ENCODE peak calls at places on chromosomes 13 and 19, in nine cellular contexts. Y is aorta; S is kidney epithelial cell; R is astrocyte of the cerebellum; O is H1; X is CD8-positive, alpha-beta memory T cell; Z is epithelial cell of esophagus; K is esophagus squamous epithelium; G is lower leg skin. P is an unnamed sample.

GRCh38 chr19:13463296-13463695 is 43.0 kb downstream of the CACNA1A start:
- DNase-seq in Y (no peak), S (no peak), R (no peak), O (peak), X (no peak), Z (peak), K (no peak), G (no peak), P (no peak)

GRCh38 chr19:35904312-35905068 is 2.2 kb downstream of the HCST start:
- DNase-seq in Y (no peak), S (no peak), R (no peak), O (no peak), X (no peak), Z (no peak), K (no peak), G (no peak), P (no peak)

GRCh38 chr13:112545866-112546265 is 42.1 kb downstream of the TUBGCP3 start:
- DNase-seq in Y (no peak), S (peak), R (peak), O (no peak), X (no peak), Z (peak), K (no peak), G (no peak), P (no peak)

GRCh38 chr13:25300861-25301346 is 521 bp upstream of the NUP58 start:
- DNase-seq in Y (peak), S (no peak), R (no peak), O (no peak), X (peak), Z (no peak), K (no peak), G (no peak), P (no peak)

GRCh38 chr13:83216521-83217245 is 665.6 kb downstream of the SLITRK1 start:
- DNase-seq in Y (no peak), S (no peak), R (no peak), O (no peak), X (no peak), Z (no peak), K (no peak), G (no peak), P (no peak)

GRCh38 chr13:93217701-93218100 is 8.9 kb upstream of the GPC6 start:
- DNase-seq in Y (no peak), S (no peak), R (no peak), O (no peak), X (no peak), Z (peak), K (no peak), G (no peak), P (no peak)

GRCh38 chr19:19510432-19510831 is 4.9 kb downstream of the TSSK6 start:
- DNase-seq in Y (no peak), S (no peak), R (no peak), O (no peak), X (no peak), Z (peak), K (no peak), G (no peak), P (no peak)

GRCh38 chr19:10855879-10856522 is 7.8 kb downstream of the C19orf38 start:
- DNase-seq in Y (no peak), S (no peak), R (no peak), O (peak), X (no peak), Z (peak), K (no peak), G (no peak), P (no peak)

GRCh38 chr19:21587117-21587461 is 81.7 kb downstream of the ZNF429 start:
- DNase-seq in Y (no peak), S (no peak), R (no peak), O (no peak), X (no peak), Z (no peak), K (no peak), G (no peak), P (no peak)

GRCh38 chr19:39082745-39083598 is 1.2 kb upstream of the ACP7 start:
- DNase-seq in Y (no peak), S (no peak), R (no peak), O (no peak), X (no peak), Z (peak), K (no peak), G (no peak), P (no peak)

GRCh38 chr13:26591672-26592071 is 34.2 kb downstream of the WASF3 start:
- DNase-seq in Y (no peak), S (no peak), R (no peak), O (no peak), X (no peak), Z (no peak), K (no peak), G (no peak), P (no peak)

GRCh38 chr13:29676941-29677452 is 81.5 kb upstream of the SLC7A1 start:
- DNase-seq in Y (no peak), S (no peak), R (no peak), O (no peak), X (no peak), Z (peak), K (no peak), G (no peak), P (no peak)

GRCh38 chr13:94920578-94920977 is 208.2 kb upstream of the SOX21 start:
- DNase-seq in Y (no peak), S (no peak), R (no peak), O (no peak), X (no peak), Z (no peak), K (no peak), G (no peak), P (no peak)

GRCh38 chr19:7698583-7698982 is 3.3 kb downstream of the FCER2 start:
- DNase-seq in Y (no peak), S (no peak), R (no peak), O (no peak), X (no peak), Z (no peak), K (no peak), G (no peak), P (no peak)

GRCh38 chr19:56015756-56016155 is 29.2 kb downstream of the NLRP5 start:
- DNase-seq in Y (no peak), S (no peak), R (no peak), O (no peak), X (no peak), Z (no peak), K (no peak), G (no peak), P (no peak)

GRCh38 chr13:26760835-26761582 is 423 bp upstream of the GPR12 start:
- DNase-seq in Y (no peak), S (no peak), R (no peak), O (no peak), X (no peak), Z (no peak), K (no peak), G (no peak), P (no peak)

GRCh38 chr19:58328999-58329398 is 2.2 kb downstream of the ZSCAN22 start:
- DNase-seq in Y (no peak), S (no peak), R (no peak), O (peak), X (no peak), Z (no peak), K (no peak), G (no peak), P (no peak)

GRCh38 chr13:26051231-26052135 is at the start of gene SHISA2:
- DNase-seq in Y (peak), S (no peak), R (peak), O (peak), X (no peak), Z (peak), K (no peak), G (no peak), P (no peak)

GRCh38 chr13:29543230-29544215 is 52.0 kb downstream of the SLC7A1 start:
- DNase-seq in Y (no peak), S (peak), R (no peak), O (no peak), X (no peak), Z (peak), K (no peak), G (no peak), P (no peak)

GRCh38 chr13:110023729-110024645 is 237.6 kb upstream of the IRS2 start:
- DNase-seq in Y (peak), S (no peak), R (no peak), O (no peak), X (no peak), Z (no peak), K (no peak), G (no peak), P (peak)

GRCh38 chr13:94217370-94217769 is 262.1 kb downstream of the DCT start:
- DNase-seq in Y (no peak), S (no peak), R (no peak), O (no peak), X (no peak), Z (no peak), K (no peak), G (no peak), P (no peak)

GRCh38 chr13:50129065-50129922 is 114.0 kb downstream of the KCNRG start:
- DNase-seq in Y (peak), S (no peak), R (no peak), O (peak), X (no peak), Z (no peak), K (no peak), G (no peak), P (peak)

GRCh38 chr13:42532561-42533335 is 41.2 kb upstream of the TNFSF11 start:
- DNase-seq in Y (no peak), S (no peak), R (no peak), O (no peak), X (no peak), Z (no peak), K (no peak), G (no peak), P (no peak)

GRCh38 chr19:5219551-5220304 is 120.9 kb downstream of the PTPRS start:
- DNase-seq in Y (no peak), S (no peak), R (no peak), O (no peak), X (no peak), Z (no peak), K (no peak), G (no peak), P (no peak)

GRCh38 chr13:110108348-110109139 is 198.4 kb downstream of the COL4A1 start:
- DNase-seq in Y (peak), S (peak), R (peak), O (no peak), X (no peak), Z (peak), K (no peak), G (peak), P (peak)

GRCh38 chr13:91228083-91228482 is 119.4 kb upstream of the MIR17HG start:
- DNase-seq in Y (no peak), S (no peak), R (no peak), O (no peak), X (no peak), Z (no peak), K (no peak), G (no peak), P (no peak)

GRCh38 chr13:51331354-51331861 is 8.1 kb upstream of the SERPINE3 start:
- DNase-seq in Y (no peak), S (no peak), R (no peak), O (peak), X (no peak), Z (no peak), K (no peak), G (no peak), P (no peak)

GRCh38 chr19:35546532-35546931 is 1.1 kb downstream of the TMEM147 start:
- DNase-seq in Y (no peak), S (no peak), R (no peak), O (no peak), X (no peak), Z (no peak), K (no peak), G (no peak), P (no peak)

GRCh38 chr13:28100149-28101121 is at the start of gene FLT3:
- DNase-seq in Y (no peak), S (no peak), R (no peak), O (peak), X (no peak), Z (peak), K (no peak), G (no peak), P (no peak)

GRCh38 chr13:107866007-107866665 is 349.2 kb downstream of the LIG4 start:
- DNase-seq in Y (no peak), S (no peak), R (no peak), O (peak), X (no peak), Z (no peak), K (no peak), G (no peak), P (no peak)
- H3K4me3 ChIP-seq in Y (no peak), S (peak), R (peak), O (peak), X (no peak), Z (no peak), K (peak), G (no peak), P (peak)

DNA sequence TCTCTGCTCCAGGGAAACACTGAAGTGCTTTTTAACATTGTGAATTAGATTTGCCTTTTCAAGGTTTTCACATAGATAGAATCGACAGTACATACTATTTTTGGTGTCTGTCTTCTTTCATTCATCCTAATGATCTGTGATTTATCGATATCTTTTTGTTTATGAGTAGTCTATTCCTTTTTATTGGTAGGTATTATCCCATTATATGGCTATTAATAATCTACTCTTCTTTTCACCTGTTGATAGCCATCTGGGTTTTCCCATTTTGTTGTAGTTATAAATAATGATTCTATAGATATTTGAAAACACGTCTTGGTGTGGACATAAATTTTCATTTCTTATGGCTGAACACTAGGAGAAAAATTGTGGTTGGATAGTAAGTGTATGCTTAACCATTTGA is 262.6 kb downstream of the MAB21L1 start:
- DNase-seq in Y (no peak), S (no peak), R (no peak), O (no peak), X (no peak), Z (no peak), K (no peak), G (no peak), P (no peak)
- H3K4me3 ChIP-seq in Y (no peak), S (no peak), R (no peak), O (no peak), X (no peak), Z (no peak), K (no peak), G (no peak), P (no peak)

DNA sequence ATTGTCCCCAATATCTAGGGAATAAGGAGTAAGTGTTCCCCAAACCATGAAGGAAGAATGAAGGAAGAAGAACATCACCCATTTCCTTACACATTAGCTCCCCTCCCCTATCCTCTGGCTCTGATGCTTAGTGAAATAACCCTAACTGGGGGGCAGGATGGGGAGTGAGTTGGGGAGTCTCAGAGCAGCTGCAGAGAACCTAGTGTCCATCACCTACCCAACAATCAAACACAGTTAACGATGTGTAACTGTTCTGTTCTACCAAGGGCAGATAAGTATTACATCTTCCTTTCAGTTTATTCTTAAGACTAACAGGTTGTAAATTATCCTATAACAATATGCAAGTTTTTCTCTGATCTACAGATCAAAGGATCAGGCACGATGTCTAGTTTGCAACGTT is 12.8 kb downstream of the ELF1 start:
- DNase-seq in Y (no peak), S (no peak), R (no peak), O (no peak), X (no peak), Z (no peak), K (no peak), G (no peak), P (no peak)
- H3K4me3 ChIP-seq in Y (no peak), S (no peak), R (no peak), O (no peak), X (peak), Z (no peak), K (no peak), G (no peak), P (no peak)

GRCh38 chr19:54905411-54905810 is 537 bp upstream of the NCR1 start:
- DNase-seq in Y (no peak), S (no peak), R (no peak), O (no peak), X (no peak), Z (no peak), K (no peak), G (no peak), P (no peak)

GRCh38 chr19:54903303-54903702 is 2.6 kb upstream of the NCR1 start:
- DNase-seq in Y (no peak), S (no peak), R (no peak), O (no peak), X (no peak), Z (no peak), K (no peak), G (no peak), P (no peak)

GRCh38 chr19:54905908-54906511 is at the start of gene NCR1:
- DNase-seq in Y (no peak), S (no peak), R (no peak), O (no peak), X (no peak), Z (no peak), K (no peak), G (no peak), P (no peak)

DNA sequence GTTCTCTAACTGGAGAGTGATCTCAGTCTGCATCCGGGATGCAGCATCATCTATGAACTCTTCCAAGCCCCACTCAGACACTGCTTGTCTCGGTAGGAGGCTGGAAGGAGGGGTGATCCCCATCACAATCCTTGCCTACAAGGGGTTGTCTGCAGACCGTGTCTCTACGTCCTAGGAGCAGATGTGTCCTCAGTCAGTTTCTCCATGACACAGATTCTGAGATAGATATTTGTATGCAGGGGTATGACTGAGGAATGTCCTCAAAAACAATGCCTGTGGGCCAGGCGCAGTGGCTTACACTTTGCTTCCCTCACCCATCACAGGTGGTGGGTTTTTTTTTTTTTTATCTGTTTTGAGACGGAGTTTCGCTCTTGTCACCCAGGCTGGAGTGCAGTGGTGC is 871 bp downstream of the NCR1 start:
- DNase-seq in Y (no peak), S (no peak), R (no peak), O (no peak), X (no peak), Z (no peak), K (no peak), G (no peak), P (no peak)
- H3K4me3 ChIP-seq in Y (no peak), S (no peak), R (no peak), O (no peak), X (no peak), Z (no peak), K (no peak), G (no peak), P (no peak)

GRCh38 chr13:23547000-23547590 is 23.1 kb upstream of the TNFRSF19 start:
- DNase-seq in Y (peak), S (no peak), R (no peak), O (peak), X (no peak), Z (no peak), K (no peak), G (no peak), P (no peak)
- H3K4me3 ChIP-seq in Y (peak), S (peak), R (peak), O (peak), X (no peak), Z (peak), K (peak), G (peak), P (peak)

GRCh38 chr19:1649706-1650626 is 2.4 kb downstream of the TCF3 start:
- DNase-seq in Y (no peak), S (no peak), R (no peak), O (no peak), X (no peak), Z (no peak), K (no peak), G (no peak), P (no peak)
- H3K4me3 ChIP-seq in Y (no peak), S (no peak), R (peak), O (peak), X (no peak), Z (peak), K (no peak), G (no peak), P (peak)

DNA sequence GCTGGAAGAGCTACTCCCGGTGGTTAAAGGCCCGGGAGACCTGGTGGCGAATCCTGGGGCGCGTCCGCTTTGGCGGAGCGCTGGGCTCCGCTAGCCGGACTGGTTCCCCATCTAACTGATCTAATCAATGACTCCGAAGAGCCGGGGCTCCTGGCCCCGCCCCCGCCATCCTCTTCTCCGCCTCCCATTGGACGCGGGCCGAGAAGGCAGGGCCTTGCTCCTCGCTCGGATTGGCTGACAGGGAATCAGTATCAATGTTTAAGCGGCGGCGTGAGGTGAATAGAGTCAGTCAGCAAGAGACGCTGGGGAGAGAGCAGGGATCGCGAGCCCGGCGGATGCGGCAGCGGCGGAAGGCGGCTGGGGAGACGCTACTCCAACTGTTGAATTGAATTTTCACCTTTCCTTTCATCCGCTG is 1.7 kb upstream of the PCDH17 start:
- DNase-seq in Y (peak), S (peak), R (peak), O (peak), X (peak), Z (peak), K (no peak), G (peak), P (peak)
- H3K4me3 ChIP-seq in Y (peak), S (peak), R (peak), O (peak), X (peak), Z (peak), K (peak), G (no peak), P (peak)

P was measured in tibial artery.